ENCODE peak calls at places on chromosome 16, in seven cellular contexts. One of them, this sample, is unnamed.

GRCh38 chr16:72876221-72876620 is 171.7 kb downstream of the ZFHX3 start:
- DNase-seq in EL: peak; percentile 89
- DNase-seq in pulmonary artery endothelial cell: peak; percentile 44
- DNase-seq in BE2C: no peak
- DNase-seq in pancreas: no peak
- DNase-seq in brain pericyte: no peak
- DNase-seq in stimulated activated CD8-positive, alpha-beta memory T cell treated with anti-CD3 and anti-CD28 coated beads, Interleukin-7, amount 100 ng/mL, for 1 hour: no peak
- DNase-seq in this sample: no peak

GRCh38 chr16:19582050-19582784 is 26.7 kb downstream of the VPS35L start:
- DNase-seq in pulmonary artery endothelial cell: no peak
- DNase-seq in pancreas: no peak
- DNase-seq in stimulated activated CD8-positive, alpha-beta memory T cell treated with anti-CD3 and anti-CD28 coated beads, Interleukin-7, amount 100 ng/mL, for 1 hour: no peak
- DNase-seq in BE2C: no peak
- DNase-seq in EL: no peak
- DNase-seq in brain pericyte: no peak
- DNase-seq in this sample: no peak

GRCh38 chr16:74773431-74774222 is 993 bp downstream of the FA2H start:
- DNase-seq in brain pericyte: no peak
- DNase-seq in stimulated activated CD8-positive, alpha-beta memory T cell treated with anti-CD3 and anti-CD28 coated beads, Interleukin-7, amount 100 ng/mL, for 1 hour: no peak
- DNase-seq in BE2C: no peak
- DNase-seq in pancreas: no peak
- DNase-seq in EL: no peak
- DNase-seq in pulmonary artery endothelial cell: no peak
- DNase-seq in this sample: peak; percentile 62

GRCh38 chr16:53945996-53946395 is 242.0 kb downstream of the FTO start:
- DNase-seq in BE2C: peak; percentile 18
- DNase-seq in brain pericyte: no peak
- DNase-seq in pancreas: no peak
- DNase-seq in stimulated activated CD8-positive, alpha-beta memory T cell treated with anti-CD3 and anti-CD28 coated beads, Interleukin-7, amount 100 ng/mL, for 1 hour: no peak
- DNase-seq in EL: peak; percentile 42
- DNase-seq in pulmonary artery endothelial cell: peak; percentile 2
- DNase-seq in this sample: no peak

GRCh38 chr16:85309656-85310587 is 197.7 kb upstream of the CIBAR2 start:
- DNase-seq in pancreas: no peak
- DNase-seq in BE2C: no peak
- DNase-seq in EL: no peak
- DNase-seq in stimulated activated CD8-positive, alpha-beta memory T cell treated with anti-CD3 and anti-CD28 coated beads, Interleukin-7, amount 100 ng/mL, for 1 hour: no peak
- DNase-seq in pulmonary artery endothelial cell: no peak
- DNase-seq in brain pericyte: no peak
- DNase-seq in this sample: peak; percentile 86

GRCh38 chr16:75130150-75130771 is 13.7 kb upstream of the LDHD start:
- DNase-seq in stimulated activated CD8-positive, alpha-beta memory T cell treated with anti-CD3 and anti-CD28 coated beads, Interleukin-7, amount 100 ng/mL, for 1 hour: no peak
- DNase-seq in brain pericyte: no peak
- DNase-seq in pancreas: no peak
- DNase-seq in EL: no peak
- DNase-seq in BE2C: no peak
- DNase-seq in pulmonary artery endothelial cell: no peak
- DNase-seq in this sample: no peak

GRCh38 chr16:22316411-22316811 is 19.2 kb downstream of the POLR3E start:
- DNase-seq in EL: no peak
- DNase-seq in pancreas: peak; percentile 54
- DNase-seq in BE2C: no peak
- DNase-seq in brain pericyte: no peak
- DNase-seq in stimulated activated CD8-positive, alpha-beta memory T cell treated with anti-CD3 and anti-CD28 coated beads, Interleukin-7, amount 100 ng/mL, for 1 hour: no peak
- DNase-seq in pulmonary artery endothelial cell: no peak
- DNase-seq in this sample: peak; percentile 41

GRCh38 chr16:10240854-10241613 is 58.8 kb upstream of the GRIN2A start:
- DNase-seq in stimulated activated CD8-positive, alpha-beta memory T cell treated with anti-CD3 and anti-CD28 coated beads, Interleukin-7, amount 100 ng/mL, for 1 hour: no peak
- DNase-seq in BE2C: no peak
- DNase-seq in pulmonary artery endothelial cell: no peak
- DNase-seq in pancreas: no peak
- DNase-seq in brain pericyte: no peak
- DNase-seq in EL: no peak
- DNase-seq in this sample: no peak

GRCh38 chr16:30948956-30949654 is at the start of gene ORAI3:
- DNase-seq in brain pericyte: no peak
- DNase-seq in BE2C: peak; percentile 49
- DNase-seq in EL: peak; percentile 73
- DNase-seq in pancreas: peak; percentile 87
- DNase-seq in pulmonary artery endothelial cell: no peak
- DNase-seq in stimulated activated CD8-positive, alpha-beta memory T cell treated with anti-CD3 and anti-CD28 coated beads, Interleukin-7, amount 100 ng/mL, for 1 hour: no peak
- DNase-seq in this sample: peak; percentile 83

GRCh38 chr16:74865922-74866598 is 91.4 kb upstream of the FA2H start:
- DNase-seq in stimulated activated CD8-positive, alpha-beta memory T cell treated with anti-CD3 and anti-CD28 coated beads, Interleukin-7, amount 100 ng/mL, for 1 hour: no peak
- DNase-seq in EL: no peak
- DNase-seq in pulmonary artery endothelial cell: no peak
- DNase-seq in pancreas: no peak
- DNase-seq in brain pericyte: no peak
- DNase-seq in BE2C: no peak
- DNase-seq in this sample: no peak

GRCh38 chr16:13988038-13988437 is 68.1 kb downstream of the ERCC4 start:
- DNase-seq in pancreas: no peak
- DNase-seq in brain pericyte: no peak
- DNase-seq in pulmonary artery endothelial cell: no peak
- DNase-seq in EL: no peak
- DNase-seq in stimulated activated CD8-positive, alpha-beta memory T cell treated with anti-CD3 and anti-CD28 coated beads, Interleukin-7, amount 100 ng/mL, for 1 hour: no peak
- DNase-seq in BE2C: no peak
- DNase-seq in this sample: no peak

GRCh38 chr16:83744521-83744981 is 63.2 kb upstream of the HSBP1 start:
- DNase-seq in pancreas: no peak
- DNase-seq in brain pericyte: no peak
- DNase-seq in BE2C: no peak
- DNase-seq in stimulated activated CD8-positive, alpha-beta memory T cell treated with anti-CD3 and anti-CD28 coated beads, Interleukin-7, amount 100 ng/mL, for 1 hour: no peak
- DNase-seq in EL: peak; percentile 77
- DNase-seq in pulmonary artery endothelial cell: no peak
- DNase-seq in this sample: peak; percentile 33

GRCh38 chr16:68711421-68712139 is 25.5 kb upstream of the CDH1 start:
- DNase-seq in pancreas: no peak
- DNase-seq in EL: no peak
- DNase-seq in stimulated activated CD8-positive, alpha-beta memory T cell treated with anti-CD3 and anti-CD28 coated beads, Interleukin-7, amount 100 ng/mL, for 1 hour: no peak
- DNase-seq in BE2C: no peak
- DNase-seq in brain pericyte: no peak
- DNase-seq in pulmonary artery endothelial cell: no peak
- DNase-seq in this sample: no peak

GRCh38 chr16:29811170-29811895 is 660 bp upstream of the PRRT2 start:
- DNase-seq in pulmonary artery endothelial cell: peak; percentile 81
- DNase-seq in stimulated activated CD8-positive, alpha-beta memory T cell treated with anti-CD3 and anti-CD28 coated beads, Interleukin-7, amount 100 ng/mL, for 1 hour: no peak
- DNase-seq in brain pericyte: peak; percentile 84
- DNase-seq in EL: peak; percentile 99
- DNase-seq in pancreas: peak; percentile 90
- DNase-seq in BE2C: peak; percentile 100
- DNase-seq in this sample: peak; percentile 95

GRCh38 chr16:56985288-56985961 is 3.9 kb upstream of the NLRC5 start:
- DNase-seq in pancreas: no peak
- DNase-seq in BE2C: peak; percentile 64
- DNase-seq in EL: peak; percentile 87
- DNase-seq in stimulated activated CD8-positive, alpha-beta memory T cell treated with anti-CD3 and anti-CD28 coated beads, Interleukin-7, amount 100 ng/mL, for 1 hour: no peak
- DNase-seq in pulmonary artery endothelial cell: peak; percentile 43
- DNase-seq in brain pericyte: peak; percentile 48
- DNase-seq in this sample: peak; percentile 87

GRCh38 chr16:1989209-1989825 is 453 bp upstream of the SYNGR3 start:
- DNase-seq in stimulated activated CD8-positive, alpha-beta memory T cell treated with anti-CD3 and anti-CD28 coated beads, Interleukin-7, amount 100 ng/mL, for 1 hour: no peak
- DNase-seq in pulmonary artery endothelial cell: no peak
- DNase-seq in EL: no peak
- DNase-seq in BE2C: no peak
- DNase-seq in brain pericyte: no peak
- DNase-seq in pancreas: no peak
- DNase-seq in this sample: no peak

GRCh38 chr16:4501071-4501478 is 24.9 kb downstream of the HMOX2 start:
- DNase-seq in stimulated activated CD8-positive, alpha-beta memory T cell treated with anti-CD3 and anti-CD28 coated beads, Interleukin-7, amount 100 ng/mL, for 1 hour: no peak
- DNase-seq in EL: peak; percentile 54
- DNase-seq in BE2C: no peak
- DNase-seq in pancreas: no peak
- DNase-seq in pulmonary artery endothelial cell: peak; percentile 46
- DNase-seq in brain pericyte: no peak
- DNase-seq in this sample: no peak

GRCh38 chr16:5504028-5504758 is 406.6 kb upstream of the EEF2KMT start:
- DNase-seq in stimulated activated CD8-positive, alpha-beta memory T cell treated with anti-CD3 and anti-CD28 coated beads, Interleukin-7, amount 100 ng/mL, for 1 hour: no peak
- DNase-seq in pulmonary artery endothelial cell: no peak
- DNase-seq in BE2C: peak; percentile 93
- DNase-seq in brain pericyte: no peak
- DNase-seq in EL: no peak
- DNase-seq in pancreas: no peak
- DNase-seq in this sample: no peak

GRCh38 chr16:84555418-84556196 is 51.1 kb upstream of the MEAK7 start:
- DNase-seq in BE2C: no peak
- DNase-seq in brain pericyte: no peak
- DNase-seq in EL: no peak
- DNase-seq in stimulated activated CD8-positive, alpha-beta memory T cell treated with anti-CD3 and anti-CD28 coated beads, Interleukin-7, amount 100 ng/mL, for 1 hour: no peak
- DNase-seq in pulmonary artery endothelial cell: no peak
- DNase-seq in pancreas: no peak
- DNase-seq in this sample: no peak

GRCh38 chr16:75105306-75106061 is 11.1 kb downstream of the LDHD start:
- DNase-seq in brain pericyte: no peak
- DNase-seq in BE2C: peak; percentile 89
- DNase-seq in pancreas: no peak
- DNase-seq in pulmonary artery endothelial cell: no peak
- DNase-seq in stimulated activated CD8-positive, alpha-beta memory T cell treated with anti-CD3 and anti-CD28 coated beads, Interleukin-7, amount 100 ng/mL, for 1 hour: no peak
- DNase-seq in EL: no peak
- DNase-seq in this sample: no peak

GRCh38 chr16:23280483-23280967 is 21.6 kb upstream of the SCNN1B start:
- DNase-seq in pulmonary artery endothelial cell: no peak
- DNase-seq in EL: peak; percentile 10
- DNase-seq in pancreas: no peak
- DNase-seq in brain pericyte: no peak
- DNase-seq in stimulated activated CD8-positive, alpha-beta memory T cell treated with anti-CD3 and anti-CD28 coated beads, Interleukin-7, amount 100 ng/mL, for 1 hour: no peak
- DNase-seq in BE2C: no peak
- DNase-seq in this sample: no peak

GRCh38 chr16:68732741-68733399 is 4.2 kb upstream of the CDH1 start:
- DNase-seq in pulmonary artery endothelial cell: no peak
- DNase-seq in BE2C: no peak
- DNase-seq in stimulated activated CD8-positive, alpha-beta memory T cell treated with anti-CD3 and anti-CD28 coated beads, Interleukin-7, amount 100 ng/mL, for 1 hour: no peak
- DNase-seq in pancreas: no peak
- DNase-seq in brain pericyte: no peak
- DNase-seq in EL: no peak
- DNase-seq in this sample: no peak

GRCh38 chr16:4032768-4033167 is 83.5 kb downstream of the ADCY9 start:
- DNase-seq in stimulated activated CD8-positive, alpha-beta memory T cell treated with anti-CD3 and anti-CD28 coated beads, Interleukin-7, amount 100 ng/mL, for 1 hour: no peak
- DNase-seq in EL: no peak
- DNase-seq in brain pericyte: no peak
- DNase-seq in pulmonary artery endothelial cell: no peak
- DNase-seq in pancreas: peak; percentile 83
- DNase-seq in BE2C: no peak
- DNase-seq in this sample: no peak

GRCh38 chr16:48358419-48358818 is 26.8 kb downstream of the SIAH1 start:
- DNase-seq in pulmonary artery endothelial cell: no peak
- DNase-seq in brain pericyte: no peak
- DNase-seq in BE2C: no peak
- DNase-seq in pancreas: no peak
- DNase-seq in EL: no peak
- DNase-seq in stimulated activated CD8-positive, alpha-beta memory T cell treated with anti-CD3 and anti-CD28 coated beads, Interleukin-7, amount 100 ng/mL, for 1 hour: no peak
- DNase-seq in this sample: no peak

GRCh38 chr16:31484491-31485171 is 1.7 kb downstream of the SLC5A2 start:
- DNase-seq in pancreas: no peak
- DNase-seq in EL: no peak
- DNase-seq in pulmonary artery endothelial cell: no peak
- DNase-seq in brain pericyte: no peak
- DNase-seq in BE2C: no peak
- DNase-seq in stimulated activated CD8-positive, alpha-beta memory T cell treated with anti-CD3 and anti-CD28 coated beads, Interleukin-7, amount 100 ng/mL, for 1 hour: no peak
- DNase-seq in this sample: no peak

GRCh38 chr16:11734025-11734652 is 8.5 kb downstream of the TXNDC11 start:
- DNase-seq in pulmonary artery endothelial cell: no peak
- DNase-seq in stimulated activated CD8-positive, alpha-beta memory T cell treated with anti-CD3 and anti-CD28 coated beads, Interleukin-7, amount 100 ng/mL, for 1 hour: no peak
- DNase-seq in pancreas: no peak
- DNase-seq in BE2C: no peak
- DNase-seq in brain pericyte: no peak
- DNase-seq in EL: no peak
- DNase-seq in this sample: no peak

GRCh38 chr16:15782573-15783365 is 74.1 kb downstream of the MYH11 start:
- DNase-seq in pulmonary artery endothelial cell: no peak
- DNase-seq in stimulated activated CD8-positive, alpha-beta memory T cell treated with anti-CD3 and anti-CD28 coated beads, Interleukin-7, amount 100 ng/mL, for 1 hour: no peak
- DNase-seq in brain pericyte: no peak
- DNase-seq in EL: no peak
- DNase-seq in BE2C: peak; percentile 46
- DNase-seq in pancreas: no peak
- DNase-seq in this sample: no peak

GRCh38 chr16:49884033-49884707 is 28.3 kb upstream of the ZNF423 start:
- DNase-seq in BE2C: no peak
- DNase-seq in pancreas: no peak
- DNase-seq in pulmonary artery endothelial cell: no peak
- DNase-seq in stimulated activated CD8-positive, alpha-beta memory T cell treated with anti-CD3 and anti-CD28 coated beads, Interleukin-7, amount 100 ng/mL, for 1 hour: no peak
- DNase-seq in brain pericyte: no peak
- DNase-seq in EL: no peak
- DNase-seq in this sample: peak; percentile 76

GRCh38 chr16:9122969-9123368 is 31.5 kb downstream of the HAPSTR1 start:
- DNase-seq in BE2C: no peak
- DNase-seq in stimulated activated CD8-positive, alpha-beta memory T cell treated with anti-CD3 and anti-CD28 coated beads, Interleukin-7, amount 100 ng/mL, for 1 hour: no peak
- DNase-seq in EL: no peak
- DNase-seq in pancreas: no peak
- DNase-seq in pulmonary artery endothelial cell: no peak
- DNase-seq in brain pericyte: no peak
- DNase-seq in this sample: no peak

GRCh38 chr16:12339686-12340085 is 363.2 kb downstream of the SNX29 start:
- DNase-seq in BE2C: no peak
- DNase-seq in EL: peak; percentile 70
- DNase-seq in brain pericyte: no peak
- DNase-seq in pulmonary artery endothelial cell: no peak
- DNase-seq in stimulated activated CD8-positive, alpha-beta memory T cell treated with anti-CD3 and anti-CD28 coated beads, Interleukin-7, amount 100 ng/mL, for 1 hour: no peak
- DNase-seq in pancreas: no peak
- DNase-seq in this sample: no peak